ENCODE peak calls at places on chromosomes 13 and 19, in four cellular contexts. C is stomach, E is HepG2, L is tibial nerve. Z is an unnamed sample.

GRCh38 chr19:35295792-35296462 is 4.0 kb downstream of the MAG start:
- DNase-seq in C (no peak), E (no peak), L (no peak), Z (no peak)

GRCh38 chr13:109840893-109841287 is 54.5 kb upstream of the IRS2 start:
- DNase-seq in C (no peak), E (no peak), L (no peak), Z (no peak)

GRCh38 chr19:4474504-4475136 is 2.5 kb downstream of the HDGFL2 start:
- DNase-seq in C (no peak), E (no peak), L (no peak), Z (no peak)

GRCh38 chr13:30972888-30973377 is 40.5 kb downstream of the TEX26 start:
- DNase-seq in C (no peak), E (no peak), L (no peak), Z (no peak)

GRCh38 chr19:55464669-55465068 is at the start of gene C19orf85:
- DNase-seq in C (no peak), E (no peak), L (no peak), Z (no peak)

GRCh38 chr13:27839809-27840467 is 47.7 kb downstream of the GSX1 start:
- DNase-seq in C (no peak), E (no peak), L (no peak), Z (no peak)

GRCh38 chr19:43525836-43526771 is 897 bp downstream of the ETHE1 start:
- DNase-seq in C (peak; percentile 38), E (no peak), L (no peak), Z (peak; percentile 40)

GRCh38 chr13:53137777-53138176 is 109.2 kb downstream of the OLFM4 start:
- DNase-seq in C (no peak), E (no peak), L (peak; percentile 28), Z (peak; percentile 39)

GRCh38 chr13:48586591-48587103 is 53.8 kb upstream of the RCBTB2 start:
- DNase-seq in C (peak; percentile 54), E (no peak), L (no peak), Z (peak; percentile 68)

GRCh38 chr13:78599911-78600310 is 3.4 kb downstream of the POU4F1 start:
- DNase-seq in C (no peak), E (no peak), L (no peak), Z (no peak)

GRCh38 chr13:39765801-39766463 is 110.5 kb downstream of the COG6 start:
- DNase-seq in C (peak; percentile 46), E (no peak), L (no peak), Z (peak; percentile 47)

GRCh38 chr19:54164369-54165068 is 5.0 kb upstream of the LENG1 start:
- DNase-seq in C (peak; percentile 88), E (no peak), L (no peak), Z (peak; percentile 61)

GRCh38 chr19:10583021-10583776 is 3.9 kb downstream of the AP1M2 start:
- DNase-seq in C (no peak), E (no peak), L (no peak), Z (no peak)

GRCh38 chr19:45524575-45525129 is 17.4 kb downstream of the VASP start:
- DNase-seq in C (no peak), E (no peak), L (no peak), Z (no peak)

GRCh38 chr19:994516-994915 is 5.7 kb upstream of the GRIN3B start:
- DNase-seq in C (no peak), E (no peak), L (no peak), Z (no peak)

GRCh38 chr13:44920013-44920412 is 69.3 kb downstream of the NUFIP1 start:
- DNase-seq in C (no peak), E (no peak), L (no peak), Z (no peak)

GRCh38 chr13:67193979-67194378 is 36.2 kb downstream of the PCDH9 start:
- DNase-seq in C (no peak), E (no peak), L (no peak), Z (no peak)

GRCh38 chr13:48295271-48295670 is 8.3 kb upstream of the RB1 start:
- DNase-seq in C (no peak), E (no peak), L (no peak), Z (no peak)

GRCh38 chr13:89457977-89458376 is 1786.8 kb downstream of the SLITRK5 start:
- DNase-seq in C (no peak), E (no peak), L (no peak), Z (no peak)

GRCh38 chr13:112391747-112392146 is 15.6 kb downstream of the SPACA7 start:
- DNase-seq in C (no peak), E (no peak), L (no peak), Z (no peak)

DNA sequence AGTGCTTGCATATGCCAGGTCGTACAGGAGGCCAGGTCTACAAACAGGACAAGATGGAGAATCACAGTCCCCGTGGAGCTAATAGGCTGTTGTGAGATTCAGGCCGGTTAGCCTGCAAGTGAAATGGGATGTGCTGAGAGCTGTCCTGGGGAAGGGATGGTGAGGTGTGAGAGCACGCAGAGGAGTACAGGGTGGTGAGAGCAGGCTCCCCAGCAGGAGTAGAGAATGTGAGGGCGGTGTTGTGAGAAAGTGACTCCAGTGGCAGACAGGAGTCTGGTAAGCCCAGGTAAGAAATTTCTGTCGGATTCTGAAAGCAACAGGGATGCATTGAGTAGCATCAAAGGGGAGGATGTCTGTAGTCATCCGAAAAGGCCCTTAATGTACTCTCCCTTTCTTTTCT is 50.7 kb upstream of the GPR183 start:
- DNase-seq in C (no peak), E (no peak), L (no peak), Z (no peak)
- H3K27ac ChIP-seq in C (peak overlapping the region; percentile 77), E (no peak overlapping the region), L (no peak overlapping the region), Z (no peak overlapping the region)

GRCh38 chr19:32318884-32319520 is 26.4 kb upstream of the ZNF507 start:
- DNase-seq in C (no peak), E (no peak), L (no peak), Z (no peak)
- TF ChIP-seq CTCF in C (no peak), E (peak; percentile 56), L (peak; percentile 19), Z (no peak)

DNA sequence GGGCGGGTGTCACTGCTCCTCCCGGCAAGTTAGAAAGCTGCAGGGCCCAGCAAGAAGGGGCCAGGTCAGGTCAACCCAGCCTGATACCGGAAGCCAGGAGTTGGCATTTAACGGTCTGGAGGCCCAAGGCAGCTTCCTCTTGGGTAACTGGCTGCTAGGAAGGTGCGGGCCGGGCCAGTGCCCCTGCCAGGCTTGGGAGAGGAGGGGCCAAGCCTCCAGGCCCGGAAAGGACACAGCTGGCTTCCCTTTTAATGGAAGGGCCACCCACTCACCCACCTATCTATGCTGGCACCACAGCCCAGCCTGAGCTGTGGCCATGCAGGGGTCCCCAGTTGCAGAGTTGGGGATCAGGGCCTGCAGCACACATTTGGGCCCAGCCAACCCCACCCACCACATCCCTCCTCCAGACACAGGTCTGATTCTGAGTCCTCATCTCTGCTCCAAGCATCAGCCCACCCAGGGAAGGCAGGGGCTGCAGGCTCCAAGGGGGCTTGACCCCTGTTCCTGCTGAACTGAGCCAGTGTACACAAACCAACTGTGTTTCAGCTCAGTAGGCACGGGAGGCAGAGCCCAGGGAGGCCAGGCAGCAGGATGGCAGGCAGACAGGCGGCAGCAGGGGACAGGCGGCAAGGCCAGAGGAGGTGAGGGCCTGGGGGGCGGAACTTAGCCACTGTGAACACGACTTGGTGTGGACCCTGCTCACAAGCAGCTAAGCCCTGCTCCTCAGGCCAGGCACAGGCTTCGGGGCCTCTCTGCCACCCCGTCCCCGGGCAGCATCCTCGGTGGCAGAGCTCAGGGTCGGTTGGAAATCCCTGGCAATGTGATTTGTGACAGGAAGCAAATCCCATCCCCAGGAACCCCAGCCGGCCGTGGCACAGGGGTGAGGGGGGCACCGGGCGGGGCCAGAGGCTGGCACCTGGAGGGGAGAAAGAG is 40.8 kb downstream of the ZSWIM4 start:
- DNase-seq in C (no peak), E (no peak), L (no peak), Z (peak; percentile 44)
- TF ChIP-seq POLR2A in C (no peak), E (no peak), L (no peak), Z (no peak)

GRCh38 chr13:93862259-93862658 is 617.2 kb downstream of the DCT start:
- DNase-seq in C (no peak), E (no peak), L (no peak), Z (no peak)
- H3K27ac ChIP-seq in C (no peak overlapping the region), E (no peak overlapping the region), L (no peak overlapping the region), Z (no peak overlapping the region)

DNA sequence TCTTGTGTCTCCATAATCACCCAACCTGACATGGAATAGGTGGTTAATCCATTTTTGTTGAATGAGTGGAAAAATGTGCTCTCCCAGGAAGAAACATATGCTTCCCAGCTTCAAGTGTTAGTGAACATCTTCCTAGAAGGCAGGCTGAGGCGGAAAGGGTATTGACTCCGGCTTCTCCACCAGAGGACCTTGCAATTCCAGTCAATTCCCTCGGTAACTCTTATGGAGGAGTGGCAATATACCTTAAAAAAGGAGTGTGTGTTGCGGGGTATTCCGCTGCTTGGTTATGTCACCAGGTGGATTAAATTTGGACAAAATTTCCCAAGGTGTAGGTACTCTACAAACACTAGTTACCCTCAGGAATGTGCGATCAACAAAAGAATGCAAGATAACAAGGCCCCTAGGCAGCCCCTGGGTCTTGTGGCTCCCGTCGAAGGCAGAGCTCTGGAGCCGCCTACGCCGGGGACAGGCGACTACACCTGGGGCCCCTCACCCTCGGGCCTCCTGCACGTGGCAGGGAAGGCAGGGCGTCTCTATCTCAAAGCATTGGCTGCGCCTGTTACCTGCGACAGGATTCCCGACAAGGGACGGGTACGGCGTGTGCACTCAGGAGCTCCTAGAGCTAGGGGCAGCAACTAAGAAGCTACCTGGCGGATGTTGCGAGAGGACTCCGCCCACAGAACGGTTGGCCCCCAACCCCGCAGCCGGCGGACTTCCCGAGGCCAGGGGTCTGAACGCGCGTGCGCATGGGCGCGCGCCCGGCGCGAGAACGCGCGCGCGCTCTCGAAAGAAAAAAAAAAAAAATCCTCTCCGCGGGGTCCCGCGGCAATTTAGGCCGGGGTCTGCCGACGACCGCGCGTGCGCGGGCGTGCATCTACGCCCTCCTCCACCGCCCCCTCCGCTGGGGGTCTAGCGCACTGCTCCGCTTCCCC is at the start of gene WDR87:
- DNase-seq in C (peak; percentile 48), E (peak; percentile 51), L (no peak), Z (no peak)
- TF ChIP-seq CTCF in C (no peak), E (peak; percentile 10), L (no peak), Z (no peak)

DNA sequence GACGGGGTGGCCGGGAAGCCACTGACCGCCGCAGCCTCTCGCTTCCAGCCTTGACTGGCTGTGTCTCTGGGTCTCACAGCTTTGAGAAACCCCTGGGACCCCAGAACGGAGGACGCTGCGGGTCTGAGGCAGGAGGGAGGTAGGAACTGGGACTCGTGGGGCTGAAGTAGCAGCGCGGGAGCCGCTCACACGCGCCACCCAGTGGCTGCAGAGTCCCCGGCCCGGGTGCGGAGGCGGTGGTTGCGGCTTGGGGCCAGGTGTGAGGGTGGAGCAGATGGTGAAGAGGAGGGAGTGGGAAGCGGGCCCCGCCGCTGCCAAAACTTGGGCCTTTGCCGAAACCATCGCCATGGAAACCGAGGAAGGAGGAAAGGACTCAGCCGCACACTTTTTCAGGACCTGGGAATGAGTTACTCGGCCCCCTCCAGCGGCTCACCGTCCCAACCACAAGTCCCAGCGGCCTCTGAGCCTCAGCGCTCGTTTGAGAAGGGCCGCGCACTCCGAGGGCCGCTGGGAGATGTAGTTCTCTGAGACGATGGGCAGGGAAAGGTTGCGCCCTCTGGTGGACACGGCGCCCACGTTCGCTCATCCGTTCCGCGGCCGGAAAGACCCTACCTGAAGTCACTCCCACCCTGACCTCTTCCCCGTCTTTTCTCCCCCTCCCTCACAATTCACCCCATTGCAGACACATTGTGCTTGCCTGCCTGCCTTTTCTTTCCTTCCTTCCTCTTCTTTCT is 2.2 kb upstream of the SLC17A7 start:
- DNase-seq in C (peak; percentile 95), E (peak; percentile 88), L (peak; percentile 92), Z (peak; percentile 96)
- TF ChIP-seq POLR2A in C (no peak), E (no peak), L (no peak), Z (peak; percentile 16)

GRCh38 chr19:40249781-40250180 is 23.3 kb upstream of the CCNP start:
- DNase-seq in C (no peak), E (no peak), L (no peak), Z (no peak)
- H3K27ac ChIP-seq in C (no peak overlapping the region), E (no peak overlapping the region), L (no peak overlapping the region), Z (no peak overlapping the region)

Z was measured in ovary.